ENCODE peak calls at places on chromosome 16, in seven cellular contexts. I is lower leg skin, U is tibial nerve, G is ovary, O is HCT116, D is heart left ventricle, P is uterus. Z is an unnamed sample.

GRCh38 chr16:11253995-11254912 is 1.8 kb downstream of the SOCS1 start:
- DNase-seq in P (peak), U (no peak), I (no peak), O (no peak), G (no peak), D (no peak), Z (peak)

GRCh38 chr16:75074415-75074793 is 42.2 kb downstream of the LDHD start:
- DNase-seq in O (no peak), P (no peak), G (no peak), I (no peak), D (no peak), U (no peak), Z (no peak)

GRCh38 chr16:88744839-88745521 is 38.7 kb downstream of the CTU2 start:
- DNase-seq in D (peak), O (no peak), P (no peak), G (no peak), U (no peak), I (no peak), Z (no peak)

GRCh38 chr16:19138601-19139000 is 24.8 kb downstream of the ITPRIPL2 start:
- DNase-seq in P (peak), U (peak), O (no peak), D (peak), I (peak), G (peak), Z (no peak)

GRCh38 chr16:56859636-56860035 is 5.4 kb upstream of the SLC12A3 start:
- DNase-seq in O (no peak), D (no peak), G (no peak), U (no peak), I (no peak), P (no peak), Z (no peak)

GRCh38 chr16:74999208-74999682 is 421 bp downstream of the ZNRF1 start:
- DNase-seq in D (peak), G (peak), P (peak), I (peak), U (no peak), O (no peak), Z (peak)

GRCh38 chr16:11100239-11100750 is 155.7 kb downstream of the SOCS1 start:
- DNase-seq in P (peak), O (peak), I (no peak), G (peak), U (peak), D (peak), Z (peak)

GRCh38 chr16:27066655-27067054 is at the start of gene C16orf82:
- DNase-seq in P (no peak), G (no peak), U (no peak), O (no peak), I (no peak), D (no peak), Z (no peak)

GRCh38 chr16:84141143-84141670 is 3.8 kb downstream of the HSDL1 start:
- DNase-seq in G (no peak), P (no peak), D (no peak), U (no peak), O (peak), I (no peak), Z (peak)

GRCh38 chr16:24070851-24071250 is 185.3 kb upstream of the CACNG3 start:
- DNase-seq in O (peak), D (no peak), I (no peak), P (no peak), G (no peak), U (no peak), Z (peak)

GRCh38 chr16:89691231-89691985 is 4.9 kb downstream of the CDK10 start:
- DNase-seq in D (no peak), P (no peak), I (no peak), U (no peak), G (no peak), O (no peak), Z (no peak)

GRCh38 chr16:4392382-4393242 is 21.0 kb downstream of the VASN start:
- DNase-seq in G (peak), P (peak), D (no peak), U (peak), I (no peak), O (no peak), Z (no peak)

GRCh38 chr16:87554754-87555427 is 47.4 kb upstream of the JPH3 start:
- DNase-seq in I (no peak), P (no peak), D (no peak), O (no peak), G (no peak), U (no peak), Z (no peak)

GRCh38 chr16:14181371-14182050 is 110.4 kb downstream of the MRTFB start:
- DNase-seq in G (no peak), P (no peak), U (no peak), O (no peak), I (no peak), D (no peak), Z (no peak)

GRCh38 chr16:84284168-84284722 is 10.4 kb upstream of the WFDC1 start:
- DNase-seq in U (peak), I (peak), G (peak), O (no peak), D (peak), P (peak), Z (no peak)

GRCh38 chr16:76676356-76676755 is 399.2 kb downstream of the CNTNAP4 start:
- DNase-seq in P (no peak), G (no peak), I (no peak), O (no peak), U (no peak), D (no peak), Z (no peak)

GRCh38 chr16:48537275-48537674 is 72.7 kb downstream of the N4BP1 start:
- DNase-seq in I (no peak), D (no peak), O (no peak), G (no peak), P (no peak), U (no peak), Z (no peak)

GRCh38 chr16:17314148-17314547 is 156.6 kb downstream of the XYLT1 start:
- DNase-seq in D (no peak), I (no peak), P (no peak), U (no peak), O (no peak), G (no peak), Z (no peak)

GRCh38 chr16:28098959-28099945 is 35.7 kb upstream of the GSG1L start:
- DNase-seq in P (no peak), D (no peak), G (no peak), I (peak), U (no peak), O (no peak), Z (no peak)

GRCh38 chr16:64951193-64951592 is 170.7 kb downstream of the CDH11 start:
- DNase-seq in U (no peak), O (no peak), P (no peak), I (no peak), G (no peak), D (no peak), Z (no peak)

GRCh38 chr16:28139530-28139929 is 72.2 kb downstream of the XPO6 start:
- DNase-seq in D (no peak), G (no peak), O (no peak), U (no peak), P (no peak), I (no peak), Z (no peak)

GRCh38 chr16:57867000-57867561 is 64.8 kb upstream of the KIFC3 start:
- DNase-seq in U (no peak), I (no peak), G (no peak), P (no peak), D (no peak), O (no peak), Z (no peak)

GRCh38 chr16:28880955-28881354 is 2.7 kb downstream of the ATP2A1 start:
- DNase-seq in D (no peak), I (no peak), O (no peak), P (no peak), G (no peak), U (no peak), Z (no peak)

GRCh38 chr16:25126820-25127232 is 15.3 kb downstream of the LCMT1 start:
- DNase-seq in I (no peak), G (no peak), P (no peak), O (no peak), D (no peak), U (no peak), Z (peak)

GRCh38 chr16:15507299-15507958 is 73.0 kb downstream of the BMERB1 start:
- DNase-seq in P (peak), O (no peak), G (no peak), I (peak), U (no peak), D (no peak), Z (no peak)

GRCh38 chr16:30649725-30650368 is 913 bp upstream of the PRR14 start:
- DNase-seq in O (no peak), I (peak), G (no peak), U (peak), P (no peak), D (no peak), Z (no peak)

GRCh38 chr16:30652718-30653117 is 2.0 kb downstream of the PRR14 start:
- DNase-seq in O (no peak), I (no peak), G (no peak), U (no peak), P (no peak), D (no peak), Z (no peak)

GRCh38 chr16:30650369-30651123 is at the start of gene PRR14:
- DNase-seq in P (peak), D (peak), I (peak), O (peak), G (peak), U (peak), Z (peak)

GRCh38 chr16:30652005-30652296 is 1.2 kb downstream of the PRR14 start:
- DNase-seq in I (no peak), P (no peak), U (no peak), O (no peak), G (no peak), D (no peak), Z (no peak)

DNA sequence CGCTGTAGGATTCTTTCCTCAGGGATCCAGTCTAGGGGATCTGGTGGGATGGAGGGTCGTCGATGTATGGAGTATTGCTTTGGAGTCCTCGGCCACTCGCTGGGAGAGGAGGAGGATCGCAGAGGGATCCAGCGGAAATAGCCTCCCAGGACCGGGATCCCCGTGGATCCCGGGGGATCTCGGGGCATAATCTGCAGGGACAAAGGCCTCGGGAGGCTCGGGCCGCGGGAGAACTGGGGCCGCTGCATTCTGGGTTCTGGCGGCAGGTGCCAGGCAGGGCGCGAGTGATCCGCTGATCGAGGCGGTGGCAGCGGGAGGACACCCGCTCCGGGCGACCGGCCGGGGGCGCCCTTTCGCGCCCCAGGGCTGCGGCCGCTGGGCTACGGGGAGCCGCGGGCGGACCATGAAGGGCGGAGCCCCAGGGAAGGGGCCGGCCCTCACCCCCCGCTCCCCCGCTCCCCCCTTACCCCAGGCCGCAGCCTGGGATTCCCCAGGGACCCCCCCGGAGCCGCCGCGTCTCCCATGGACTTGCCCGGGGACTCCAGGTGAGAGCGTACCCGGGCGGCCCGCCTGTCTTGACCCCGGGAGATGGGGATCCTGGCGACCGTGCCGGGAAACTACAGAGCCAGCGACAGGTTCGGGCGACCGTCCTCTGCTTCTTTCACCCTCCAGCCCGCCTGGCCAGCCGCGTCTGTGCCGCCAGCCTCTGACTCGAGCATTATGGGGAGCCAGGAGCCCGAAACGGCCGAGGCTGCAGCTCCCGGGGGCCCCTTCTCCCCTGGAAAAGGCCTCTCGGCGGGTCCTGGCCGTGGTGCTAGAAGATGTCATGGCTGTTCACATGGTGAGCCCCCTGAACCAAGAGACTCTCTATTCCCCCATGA is 604 bp downstream of the PRR14 start:
- DNase-seq in G (peak), P (peak), O (no peak), D (peak), U (peak), I (peak), Z (peak)
- TF ChIP-seq POLR2A in G (peak), P (no peak), O (no peak), D (no peak), U (no peak), I (no peak), Z (peak)

GRCh38 chr16:53433930-53434435 is 288 bp upstream of the RBL2 start:
- DNase-seq in U (no peak), D (peak), G (no peak), O (peak), P (no peak), I (no peak), Z (no peak)

GRCh38 chr16:53434436-53435065 is at the start of gene RBL2:
- DNase-seq in U (peak), I (peak), P (peak), D (no peak), O (no peak), G (peak), Z (peak)

GRCh38 chr16:53430363-53430762 is 3.9 kb upstream of the RBL2 start:
- DNase-seq in G (no peak), U (no peak), D (no peak), P (no peak), I (no peak), O (no peak), Z (no peak)

GRCh38 chr16:53433509-53433908 is 762 bp upstream of the RBL2 start:
- DNase-seq in O (no peak), G (no peak), P (no peak), I (no peak), D (no peak), U (no peak), Z (no peak)

GRCh38 chr16:53435066-53435688 is 906 bp downstream of the RBL2 start:
- DNase-seq in P (peak), I (peak), O (peak), G (peak), D (peak), U (peak), Z (peak)
- TF ChIP-seq POLR2A in P (peak), I (no peak), O (no peak), G (peak), D (peak), U (peak), Z (peak)

DNA sequence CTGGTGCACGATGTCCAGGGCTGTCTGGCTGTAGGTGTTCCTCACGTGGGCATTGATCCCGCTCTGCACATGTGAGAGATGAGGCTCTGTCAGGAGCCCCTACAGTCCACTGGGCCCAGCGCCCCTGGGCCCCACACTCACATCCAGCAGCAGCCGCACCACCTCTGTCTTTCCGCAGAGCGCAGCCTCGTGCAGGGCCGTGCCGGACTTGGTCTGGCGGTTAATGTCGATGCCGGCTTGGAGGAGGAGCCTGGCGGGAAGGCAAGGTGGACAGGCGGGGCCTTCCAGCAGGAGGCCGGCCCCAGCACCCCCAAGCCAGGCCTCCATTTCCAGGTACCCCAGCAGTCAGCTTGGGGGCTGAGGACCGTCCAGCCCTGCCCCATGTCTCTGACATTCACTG is 9.2 kb downstream of the CASKIN1 start:
- DNase-seq in I (no peak), O (no peak), D (no peak), U (no peak), P (no peak), G (no peak), Z (no peak)
- TF ChIP-seq POLR2A in I (no peak), O (no peak), D (no peak), U (no peak), P (no peak), G (no peak), Z (no peak)

GRCh38 chr16:30985401-30986128 is 558 bp downstream of the HSD3B7 start:
- DNase-seq in P (peak), D (no peak), G (no peak), O (peak), U (no peak), I (peak), Z (no peak)

GRCh38 chr16:30983289-30983889 is 1.6 kb upstream of the HSD3B7 start:
- DNase-seq in I (no peak), G (no peak), O (no peak), D (no peak), P (no peak), U (no peak), Z (no peak)

GRCh38 chr16:30983898-30984610 is 953 bp upstream of the HSD3B7 start:
- DNase-seq in P (no peak), I (no peak), G (no peak), O (no peak), D (no peak), U (no peak), Z (no peak)

GRCh38 chr16:30986129-30986991 is 1.4 kb downstream of the HSD3B7 start:
- DNase-seq in D (no peak), P (no peak), U (no peak), O (no peak), I (no peak), G (no peak), Z (no peak)

DNA sequence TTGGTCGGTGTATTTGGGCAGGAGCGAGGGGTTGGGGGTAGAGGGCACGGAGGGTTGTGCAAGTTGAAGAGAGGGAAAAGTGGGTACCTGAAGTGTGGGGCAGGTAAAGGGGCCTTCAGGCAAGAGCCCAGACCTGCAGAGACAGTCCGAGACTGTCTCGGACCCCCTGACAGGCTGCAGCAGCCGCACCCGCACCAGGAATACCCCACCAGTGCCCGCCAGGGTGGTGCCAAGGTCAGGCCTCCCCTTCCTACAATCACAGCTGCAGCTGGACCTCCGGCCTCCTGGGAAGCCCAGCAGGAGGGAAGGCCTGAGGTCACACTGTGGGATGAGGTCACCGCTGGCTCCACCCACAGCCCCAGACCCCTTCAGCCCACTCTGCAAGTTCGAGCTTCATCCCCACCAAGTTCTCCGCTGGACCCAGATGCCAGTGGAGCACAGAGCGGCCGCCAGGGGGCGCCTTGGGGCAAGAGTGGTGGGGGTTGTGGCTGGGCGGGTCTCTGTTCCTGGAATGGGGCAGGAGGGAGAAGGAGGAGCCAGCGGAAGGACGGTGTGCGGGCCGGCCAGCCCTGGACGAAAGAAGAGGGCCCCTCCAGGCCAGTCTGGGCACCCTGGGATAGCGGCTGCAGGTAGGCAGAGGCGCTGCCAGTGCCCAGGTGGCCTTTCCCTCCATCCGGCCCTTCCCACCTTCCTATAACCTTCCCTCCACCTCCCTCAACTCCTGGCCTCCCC is at the start of gene HSD3B7:
- DNase-seq in I (peak), D (peak), O (peak), G (peak), P (peak), U (peak), Z (peak)
- TF ChIP-seq POLR2A in I (no peak), D (peak), O (no peak), G (no peak), P (no peak), U (no peak), Z (peak)